ENCODE peak calls at places on chromosomes 12 and 14, in eight cellular contexts. D is hepatocyte; L is fibroblast of the aortic adventitia; N is T-helper 1 cell; F is foreskin fibroblast; P is HS-27A; Q is effector memory CD4-positive, alpha-beta T cell; O is left ventricle myocardium inferior. B is an unnamed sample.
A peak's percentile ranks its signal among the peaks of the same experiment; 100 is the strongest.

GRCh38 chr14:75542585-75543091 is 20.4 kb downstream of the BATF start:
- DNase-seq in D (peak; percentile 68), L (peak; percentile 60), N (peak; percentile 68), F (peak; percentile 75), P (no peak), Q (peak; percentile 73), O (peak; percentile 59), B (no peak)

GRCh38 chr12:42865282-42865681 is 275.7 kb upstream of the PRICKLE1 start:
- DNase-seq in D (no peak), L (no peak), N (no peak), F (no peak), P (no peak), Q (no peak), O (no peak), B (no peak)

GRCh38 chr12:122793685-122794106 is 19.3 kb downstream of the CCDC62 start:
- DNase-seq in D (peak; percentile 66), L (peak; percentile 82), N (no peak), F (peak; percentile 76), P (peak; percentile 14), Q (no peak), O (no peak), B (peak; percentile 78)

GRCh38 chr14:80847093-80847492 is 94.4 kb downstream of the CEP128 start:
- DNase-seq in D (no peak), L (no peak), N (no peak), F (no peak), P (no peak), Q (no peak), O (no peak), B (no peak)

GRCh38 chr12:48002179-48002601 is 2.1 kb downstream of the COL2A1 start:
- DNase-seq in D (no peak), L (peak; percentile 5), N (no peak), F (peak; percentile 22), P (no peak), Q (no peak), O (no peak), B (peak; percentile 81)

GRCh38 chr12:32419520-32419960 is 20.2 kb downstream of the FGD4 start:
- DNase-seq in D (no peak), L (peak; percentile 18), N (no peak), F (peak; percentile 31), P (no peak), Q (no peak), O (no peak), B (no peak)

GRCh38 chr12:12718382-12718761 is 1.2 kb downstream of the CDKN1B start:
- DNase-seq in D (no peak), L (peak; percentile 41), N (no peak), F (no peak), P (no peak), Q (no peak), O (no peak), B (no peak)

GRCh38 chr12:2190085-2190484 is 137.3 kb downstream of the CACNA1C start:
- DNase-seq in D (no peak), L (no peak), N (no peak), F (no peak), P (no peak), Q (no peak), O (no peak), B (no peak)

GRCh38 chr12:78403136-78403535 is 461.4 kb upstream of the SYT1 start:
- DNase-seq in D (no peak), L (peak; percentile 70), N (no peak), F (peak; percentile 91), P (peak; percentile 75), Q (no peak), O (no peak), B (peak; percentile 52)

GRCh38 chr14:21104448-21105060 is 3.7 kb downstream of the TMEM253 start:
- DNase-seq in D (peak; percentile 90), L (peak; percentile 81), N (peak; percentile 55), F (peak; percentile 92), P (peak; percentile 54), Q (peak; percentile 44), O (peak; percentile 78), B (peak; percentile 79)

GRCh38 chr12:93868771-93869170 is 191.6 kb downstream of the CRADD start:
- DNase-seq in D (no peak), L (peak; percentile 87), N (no peak), F (peak; percentile 71), P (no peak), Q (no peak), O (no peak), B (no peak)

GRCh38 chr12:9925746-9926393 is 6.3 kb downstream of the CLEC2A start:
- DNase-seq in D (peak; percentile 54), L (peak; percentile 63), N (no peak), F (peak; percentile 48), P (peak; percentile 8), Q (no peak), O (no peak), B (peak; percentile 86)

GRCh38 chr12:105761075-105761474 is 377.7 kb downstream of the NUAK1 start:
- DNase-seq in D (no peak), L (no peak), N (no peak), F (no peak), P (no peak), Q (no peak), O (no peak), B (peak; percentile 25)

GRCh38 chr12:65632131-65632855 is 192.0 kb upstream of the HMGA2 start:
- DNase-seq in D (no peak), L (peak; percentile 48), N (no peak), F (peak; percentile 74), P (no peak), Q (no peak), O (no peak), B (no peak)

GRCh38 chr14:24098927-24099813 is 5.1 kb downstream of the PCK2 start:
- DNase-seq in D (no peak), L (no peak), N (no peak), F (no peak), P (no peak), Q (no peak), O (no peak), B (peak; percentile 15)

GRCh38 chr12:107684029-107684790 is 1.4 kb upstream of the PWP1 start:
- DNase-seq in D (no peak), L (no peak), N (no peak), F (peak; percentile 77), P (no peak), Q (no peak), O (no peak), B (peak; percentile 32)

GRCh38 chr14:101564444-101564776 is 3.1 kb downstream of the DIO3 start:
- DNase-seq in D (no peak), L (no peak), N (no peak), F (no peak), P (no peak), Q (no peak), O (no peak), B (no peak)

GRCh38 chr12:27460471-27460978 is 14.0 kb downstream of the SMCO2 start:
- DNase-seq in D (no peak), L (peak; percentile 69), N (no peak), F (no peak), P (no peak), Q (no peak), O (no peak), B (peak; percentile 50)

GRCh38 chr12:31570880-31571279 is 20.1 kb downstream of the DENND5B start:
- DNase-seq in D (peak; percentile 23), L (no peak), N (no peak), F (no peak), P (no peak), Q (no peak), O (no peak), B (peak; percentile 48)

GRCh38 chr14:104390941-104391901 is 188.3 kb upstream of the C14orf180 start:
- DNase-seq in D (no peak), L (no peak), N (no peak), F (no peak), P (no peak), Q (no peak), O (peak; percentile 13), B (no peak)

GRCh38 chr12:52032431-52032796 is 18.8 kb upstream of the NR4A1 start:
- DNase-seq in D (peak; percentile 77), L (peak; percentile 88), N (no peak), F (peak; percentile 79), P (no peak), Q (no peak), O (peak; percentile 63), B (peak; percentile 56)

GRCh38 chr12:24860546-24860945 is 88.4 kb downstream of the BCAT1 start:
- DNase-seq in D (no peak), L (peak; percentile 48), N (no peak), F (no peak), P (no peak), Q (no peak), O (no peak), B (no peak)

GRCh38 chr12:49825971-49826421 is 2.2 kb downstream of the NCKAP5L start:
- DNase-seq in D (no peak), L (peak; percentile 63), N (no peak), F (peak; percentile 56), P (no peak), Q (no peak), O (no peak), B (no peak)

GRCh38 chr12:25384038-25384953 is 133.6 kb upstream of the KRAS start:
- DNase-seq in D (peak; percentile 49), L (no peak), N (no peak), F (peak; percentile 1), P (peak; percentile 5), Q (no peak), O (no peak), B (peak; percentile 98)

GRCh38 chr12:119036878-119037493 is 55.6 kb downstream of the SRRM4 start:
- DNase-seq in D (peak; percentile 39), L (no peak), N (no peak), F (no peak), P (no peak), Q (no peak), O (no peak), B (peak; percentile 72)

GRCh38 chr12:111443586-111443985 is 37.9 kb downstream of the SH2B3 start:
- DNase-seq in D (no peak), L (peak; percentile 37), N (no peak), F (peak; percentile 79), P (no peak), Q (no peak), O (no peak), B (no peak)

GRCh38 chr12:111430418-111431353 is 25.0 kb downstream of the SH2B3 start:
- DNase-seq in D (no peak), L (no peak), N (peak; percentile 75), F (no peak), P (no peak), Q (peak; percentile 74), O (no peak), B (no peak)

GRCh38 chr14:76986261-76986565 is 42.3 kb downstream of the IRF2BPL start:
- DNase-seq in D (no peak), L (no peak), N (no peak), F (no peak), P (no peak), Q (no peak), O (no peak), B (no peak)

GRCh38 chr14:73166399-73166798 is 30.1 kb downstream of the PSEN1 start:
- DNase-seq in D (no peak), L (no peak), N (no peak), F (no peak), P (no peak), Q (no peak), O (no peak), B (no peak)

GRCh38 chr12:124713436-124714082 is 146.1 kb upstream of the NCOR2 start:
- DNase-seq in D (peak; percentile 61), L (peak; percentile 92), N (peak; percentile 15), F (peak; percentile 62), P (no peak), Q (peak; percentile 18), O (no peak), B (no peak)

GRCh38 chr14:20468773-20469241 is 399 bp upstream of the PNP start:
- DNase-seq in D (peak; percentile 16), L (no peak), N (no peak), F (peak; percentile 11), P (no peak), Q (no peak), O (no peak), B (no peak)

GRCh38 chr14:61927521-61927920 is 165.3 kb downstream of the SNAPC1 start:
- DNase-seq in D (peak; percentile 40), L (peak; percentile 19), N (no peak), F (peak; percentile 71), P (peak; percentile 38), Q (no peak), O (no peak), B (no peak)

B was measured in DMS53.